ENCODE peak calls at places on chromosomes 12 and 14, in eight cellular contexts. K is SK-N-SH; N is globus pallidus; P is cerebellum; B is stimulated activated CD8-positive, alpha-beta memory T cell treated with anti-CD3 and anti-CD28 coated beads, Interleukin-4, amount 100 ng/mL, for 24 hours; T is CD8-positive, alpha-beta memory T cell; D is GM13977; J is H4. C is an unnamed sample.

GRCh38 chr12:115199831-115200230 is 515.9 kb upstream of the TBX3 start:
- DNase-seq in K (no peak), N (no peak), P (no peak), B (no peak), T (no peak), D (no peak), J (no peak), C (no peak)

GRCh38 chr14:68549057-68549421 is 243.8 kb downstream of the ZFP36L1 start:
- DNase-seq in K (no peak), N (no peak), P (no peak), B (no peak), T (no peak), D (no peak), J (peak; percentile 54), C (no peak)

GRCh38 chr12:54444202-54444601 is 25.1 kb upstream of the ITGA5 start:
- DNase-seq in K (no peak), N (no peak), P (no peak), B (no peak), T (no peak), D (no peak), J (no peak), C (no peak)

GRCh38 chr14:38262844-38263243 is 7.0 kb upstream of the CLEC14A start:
- DNase-seq in K (no peak), N (no peak), P (no peak), B (no peak), T (no peak), D (no peak), J (no peak), C (no peak)

GRCh38 chr12:78290606-78291345 is 460.1 kb downstream of the NAV3 start:
- DNase-seq in K (no peak), N (no peak), P (no peak), B (no peak), T (no peak), D (no peak), J (no peak), C (no peak)

GRCh38 chr12:119594399-119594730 is 791 bp downstream of the TMEM233 start:
- DNase-seq in K (peak; percentile 51), N (no peak), P (no peak), B (no peak), T (no peak), D (no peak), J (no peak), C (no peak)

GRCh38 chr14:30855345-30856037 is 18.9 kb upstream of the COCH start:
- DNase-seq in K (no peak), N (no peak), P (no peak), B (peak; percentile 10), T (no peak), D (peak; percentile 55), J (no peak), C (no peak)

GRCh38 chr14:69260246-69260978 is 454 bp downstream of the GALNT16 start:
- DNase-seq in K (peak; percentile 78), N (no peak), P (no peak), B (no peak), T (no peak), D (peak; percentile 70), J (no peak), C (peak; percentile 40)

GRCh38 chr12:126286203-126286602 is 1221.0 kb downstream of the AACS start:
- DNase-seq in K (no peak), N (no peak), P (no peak), B (no peak), T (no peak), D (no peak), J (no peak), C (no peak)

GRCh38 chr14:68444449-68445168 is 348.3 kb downstream of the ZFP36L1 start:
- DNase-seq in K (no peak), N (no peak), P (no peak), B (no peak), T (no peak), D (no peak), J (peak; percentile 90), C (no peak)

GRCh38 chr12:123931686-123932321 is 40.8 kb downstream of the CCDC92 start:
- DNase-seq in K (no peak), N (no peak), P (no peak), B (no peak), T (no peak), D (no peak), J (no peak), C (no peak)

GRCh38 chr12:56486694-56487093 is 1.3 kb downstream of the GLS2 start:
- DNase-seq in K (no peak), N (no peak), P (no peak), B (no peak), T (no peak), D (no peak), J (no peak), C (no peak)

GRCh38 chr14:57068511-57068910 is 200.2 kb downstream of the EXOC5 start:
- DNase-seq in K (no peak), N (no peak), P (no peak), B (no peak), T (no peak), D (no peak), J (no peak), C (peak; percentile 76)

GRCh38 chr14:50666772-50667490 is 1.2 kb downstream of the SAV1 start:
- DNase-seq in K (peak; percentile 23), N (peak; percentile 42), P (no peak), B (no peak), T (no peak), D (no peak), J (peak; percentile 36), C (peak; percentile 19)

GRCh38 chr12:27951898-27952297 is 20.6 kb downstream of the PTHLH start:
- DNase-seq in K (no peak), N (no peak), P (no peak), B (no peak), T (no peak), D (no peak), J (no peak), C (no peak)

GRCh38 chr14:75341639-75342038 is 63.0 kb downstream of the FOS start:
- DNase-seq in K (no peak), N (peak; percentile 36), P (no peak), B (no peak), T (no peak), D (no peak), J (no peak), C (no peak)

GRCh38 chr12:20404576-20405346 is 36.4 kb downstream of the PDE3A start:
- DNase-seq in K (peak; percentile 6), N (peak; percentile 33), P (no peak), B (no peak), T (no peak), D (no peak), J (peak; percentile 15), C (no peak)

GRCh38 chr14:81165188-81165587 is 55.6 kb downstream of the GTF2A1 start:
- DNase-seq in K (no peak), N (no peak), P (no peak), B (no peak), T (no peak), D (no peak), J (no peak), C (no peak)

GRCh38 chr12:83027021-83027723 is 340.5 kb downstream of the TMTC2 start:
- DNase-seq in K (no peak), N (no peak), P (no peak), B (no peak), T (no peak), D (no peak), J (no peak), C (no peak)

GRCh38 chr14:85566603-85567002 is 36.7 kb downstream of the FLRT2 start:
- DNase-seq in K (no peak), N (no peak), P (no peak), B (no peak), T (no peak), D (no peak), J (peak; percentile 29), C (no peak)

GRCh38 chr14:73462078-73462715 is 3.9 kb upstream of the NUMB start:
- DNase-seq in K (peak; percentile 62), N (peak; percentile 75), P (peak; percentile 87), B (no peak), T (no peak), D (no peak), J (peak; percentile 78), C (peak; percentile 77)